ENCODE peak calls at places on chromosome 9, in nine cellular contexts. N, X, B, K, A, T, W, D and G are unnamed samples.

GRCh38 chr9:108724669-108725068 is 131.1 kb downstream of the ACTL7B start:
- DNase-seq in N (no peak), X (no peak), B (no peak), K (no peak), A (no peak), T (no peak), W (no peak), D (no peak), G (no peak)

GRCh38 chr9:135883410-135884089 is 23.8 kb downstream of the CAMSAP1 start:
- DNase-seq in N (no peak), X (no peak), B (no peak), K (no peak), A (no peak), T (no peak), W (peak; percentile 38), D (no peak), G (no peak)

GRCh38 chr9:122095010-122095767 is 2.1 kb upstream of the TTLL11 start:
- DNase-seq in N (peak; percentile 40), X (peak; percentile 81), B (peak; percentile 77), K (peak; percentile 65), A (peak; percentile 33), T (peak; percentile 69), W (peak; percentile 70), D (peak; percentile 63), G (peak; percentile 47)

GRCh38 chr9:77848428-77848827 is 183.2 kb downstream of the GNAQ start:
- DNase-seq in N (no peak), X (no peak), B (no peak), K (no peak), A (no peak), T (no peak), W (no peak), D (no peak), G (no peak)

GRCh38 chr9:130116346-130116745 is 55.9 kb upstream of the NCS1 start:
- DNase-seq in N (no peak), X (no peak), B (no peak), K (no peak), A (no peak), T (no peak), W (no peak), D (no peak), G (no peak)

GRCh38 chr9:93587651-93588347 is 11.4 kb downstream of the PHF2 start:
- DNase-seq in N (no peak), X (peak; percentile 42), B (no peak), K (no peak), A (no peak), T (no peak), W (peak; percentile 55), D (no peak), G (no peak)

GRCh38 chr9:93580654-93581380 is 4.4 kb downstream of the PHF2 start:
- DNase-seq in N (no peak), X (no peak), B (no peak), K (no peak), A (no peak), T (no peak), W (peak; percentile 40), D (no peak), G (no peak)

GRCh38 chr9:94697972-94698581 is 28.4 kb upstream of the AOPEP start:
- DNase-seq in N (no peak), X (no peak), B (no peak), K (peak; percentile 72), A (no peak), T (peak; percentile 67), W (no peak), D (no peak), G (no peak)

GRCh38 chr9:3477236-3477834 is 48.5 kb downstream of the RFX3 start:
- DNase-seq in N (no peak), X (no peak), B (peak; percentile 85), K (no peak), A (no peak), T (no peak), W (no peak), D (no peak), G (no peak)

GRCh38 chr9:79788662-79789061 is 216.9 kb downstream of the TLE4 start:
- DNase-seq in N (no peak), X (no peak), B (no peak), K (no peak), A (no peak), T (no peak), W (no peak), D (no peak), G (no peak)

GRCh38 chr9:101026824-101027223 is 1.7 kb upstream of the PLPPR1 start:
- DNase-seq in N (no peak), X (no peak), B (no peak), K (no peak), A (no peak), T (no peak), W (no peak), D (no peak), G (no peak)

GRCh38 chr9:16784002-16784401 is 86.5 kb downstream of the BNC2 start:
- DNase-seq in N (no peak), X (no peak), B (no peak), K (no peak), A (no peak), T (no peak), W (no peak), D (no peak), G (no peak)

GRCh38 chr9:121299467-121300282 is 31.7 kb downstream of the GSN start:
- DNase-seq in N (no peak), X (no peak), B (no peak), K (peak; percentile 44), A (no peak), T (peak; percentile 34), W (peak; percentile 89), D (peak; percentile 23), G (peak; percentile 84)

GRCh38 chr9:107142430-107142829 is 140.6 kb upstream of the RAD23B start:
- DNase-seq in N (no peak), X (no peak), B (no peak), K (no peak), A (no peak), T (no peak), W (no peak), D (no peak), G (no peak)

GRCh38 chr9:97766092-97766491 is 69.0 kb upstream of the XPA start:
- DNase-seq in N (no peak), X (no peak), B (no peak), K (peak; percentile 61), A (no peak), T (peak; percentile 27), W (no peak), D (no peak), G (no peak)

GRCh38 chr9:113602126-113603119 is 138.9 kb downstream of the RGS3 start:
- DNase-seq in N (peak; percentile 24), X (peak; percentile 84), B (no peak), K (peak; percentile 98), A (peak; percentile 45), T (peak; percentile 62), W (peak; percentile 91), D (peak; percentile 76), G (peak; percentile 58)

GRCh38 chr9:7536310-7536939 is 263.2 kb downstream of the DMAC1 start:
- DNase-seq in N (no peak), X (peak; percentile 45), B (peak; percentile 65), K (peak; percentile 4), A (no peak), T (peak; percentile 15), W (no peak), D (peak; percentile 64), G (peak; percentile 17)

GRCh38 chr9:86721843-86722705 is 225.2 kb downstream of the GAS1 start:
- DNase-seq in N (no peak), X (no peak), B (no peak), K (peak; percentile 88), A (no peak), T (peak; percentile 89), W (no peak), D (no peak), G (no peak)

GRCh38 chr9:136190237-136190601 is 14.7 kb downstream of the LHX3 start:
- DNase-seq in N (no peak), X (peak; percentile 56), B (no peak), K (no peak), A (no peak), T (no peak), W (no peak), D (no peak), G (no peak)

GRCh38 chr9:7185612-7186011 is 427.8 kb downstream of the KDM4C start:
- DNase-seq in N (no peak), X (no peak), B (no peak), K (peak; percentile 81), A (no peak), T (peak; percentile 90), W (no peak), D (peak; percentile 31), G (no peak)

GRCh38 chr9:88722753-88723152 is 187.8 kb downstream of the NXNL2 start:
- DNase-seq in N (no peak), X (no peak), B (peak; percentile 28), K (peak; percentile 48), A (no peak), T (no peak), W (no peak), D (no peak), G (no peak)

GRCh38 chr9:136930014-136930413 is 14.5 kb downstream of the FBXW5 start:
- DNase-seq in N (no peak), X (no peak), B (no peak), K (no peak), A (no peak), T (no peak), W (no peak), D (no peak), G (no peak)

GRCh38 chr9:130451004-130451390 is 6.2 kb downstream of the ASS1 start:
- DNase-seq in N (no peak), X (no peak), B (no peak), K (no peak), A (no peak), T (no peak), W (no peak), D (no peak), G (no peak)

GRCh38 chr9:138020120-138020794 is 142.7 kb downstream of the CACNA1B start:
- DNase-seq in N (no peak), X (no peak), B (no peak), K (no peak), A (no peak), T (no peak), W (no peak), D (no peak), G (no peak)

GRCh38 chr9:136115206-136115605 is 3.5 kb downstream of the TMEM250 start:
- DNase-seq in N (no peak), X (no peak), B (no peak), K (no peak), A (no peak), T (no peak), W (no peak), D (no peak), G (no peak)

GRCh38 chr9:2157277-2158105 is 142.3 kb downstream of the SMARCA2 start:
- DNase-seq in N (peak; percentile 21), X (no peak), B (peak; percentile 60), K (peak; percentile 78), A (peak; percentile 21), T (peak; percentile 84), W (no peak), D (no peak), G (no peak)

GRCh38 chr9:80605129-80605528 is 1033.4 kb downstream of the TLE4 start:
- DNase-seq in N (no peak), X (no peak), B (no peak), K (no peak), A (no peak), T (peak; percentile 66), W (no peak), D (no peak), G (no peak)

GRCh38 chr9:107309271-107309670 is 26.2 kb downstream of the RAD23B start:
- DNase-seq in N (no peak), X (no peak), B (no peak), K (no peak), A (no peak), T (no peak), W (no peak), D (no peak), G (no peak)

GRCh38 chr9:12652973-12653372 is 40.2 kb upstream of the TYRP1 start:
- DNase-seq in N (no peak), X (no peak), B (no peak), K (no peak), A (no peak), T (no peak), W (no peak), D (no peak), G (no peak)

GRCh38 chr9:112028242-112029221 is 131.9 kb downstream of the UGCG start:
- DNase-seq in N (peak; percentile 10), X (no peak), B (no peak), K (peak; percentile 93), A (no peak), T (no peak), W (no peak), D (no peak), G (no peak)

GRCh38 chr9:95623614-95624013 is 106.8 kb upstream of the PTCH1 start:
- DNase-seq in N (no peak), X (no peak), B (no peak), K (no peak), A (no peak), T (no peak), W (no peak), D (no peak), G (no peak)